ENCODE peak calls at places on chromosome 1, in six cellular contexts. A, S, X, M, O and K are unnamed samples.

GRCh38 chr1:98322966-98323365 is 338.6 kb upstream of the SNX7 start:
- DNase-seq in S (no peak), X (no peak), A (no peak), M (no peak), O (no peak), K (no peak)

GRCh38 chr1:242402956-242403355 is 121.5 kb downstream of the PLD5 start:
- DNase-seq in A (no peak), M (no peak), X (no peak), S (no peak), O (no peak), K (no peak)

GRCh38 chr1:43383449-43383848 is 6.2 kb downstream of the MED8 start:
- DNase-seq in S (no peak), O (no peak), X (no peak), A (no peak), M (no peak), K (no peak)

GRCh38 chr1:227792216-227793078 is 23.0 kb upstream of the PRSS38 start:
- DNase-seq in A (peak), S (no peak), O (no peak), X (peak), M (no peak), K (no peak)

GRCh38 chr1:191498318-191498717 is 659.9 kb upstream of the RGS18 start:
- DNase-seq in S (no peak), A (no peak), M (no peak), X (no peak), O (no peak), K (no peak)

GRCh38 chr1:75616436-75617433 is 5.8 kb upstream of the SLC44A5 start:
- DNase-seq in O (no peak), X (peak), S (no peak), A (peak), M (no peak), K (no peak)

GRCh38 chr1:219265026-219265515 is 91.4 kb downstream of the LYPLAL1 start:
- DNase-seq in X (no peak), M (no peak), A (no peak), S (no peak), O (no peak), K (no peak)

GRCh38 chr1:2231667-2232254 is 3.6 kb downstream of the SKI start:
- DNase-seq in A (peak), M (peak), S (no peak), O (peak), X (peak), K (no peak)

GRCh38 chr1:34320081-34320480 is 143.4 kb downstream of the C1orf94 start:
- DNase-seq in S (no peak), A (no peak), O (no peak), M (no peak), X (no peak), K (no peak)

GRCh38 chr1:38009088-38009840 is 3.3 kb upstream of the UTP11 start:
- DNase-seq in M (peak), S (no peak), X (peak), O (no peak), A (peak), K (no peak)

GRCh38 chr1:89995595-89996397 is 886 bp downstream of the ZNF326 start:
- DNase-seq in X (no peak), O (peak), A (no peak), M (no peak), S (no peak), K (no peak)

GRCh38 chr1:90579212-90579802 is 137.8 kb downstream of the BARHL2 start:
- DNase-seq in O (peak), M (peak), X (no peak), S (no peak), A (peak), K (no peak)

GRCh38 chr1:9302745-9303524 is 10.2 kb downstream of the SPSB1 start:
- DNase-seq in A (no peak), M (no peak), O (no peak), S (no peak), X (no peak), K (no peak)

GRCh38 chr1:109370712-109371270 is 26.9 kb downstream of the SORT1 start:
- DNase-seq in S (no peak), X (no peak), O (peak), M (no peak), A (peak), K (no peak)

GRCh38 chr1:54260810-54261209 is 60.8 kb downstream of the MRPL37 start:
- DNase-seq in A (no peak), S (no peak), M (no peak), X (no peak), O (no peak), K (no peak)

GRCh38 chr1:156571959-156572662 is at the start of gene IQGAP3:
- DNase-seq in O (peak), M (peak), S (no peak), A (peak), X (peak), K (peak)

GRCh38 chr1:238113222-238113621 is 222.5 kb upstream of the ZP4 start:
- DNase-seq in A (no peak), M (no peak), X (no peak), S (no peak), O (no peak), K (no peak)

GRCh38 chr1:198612471-198613265 is 26.2 kb upstream of the PTPRC start:
- DNase-seq in M (no peak), X (no peak), S (no peak), A (no peak), O (no peak), K (no peak)

DNA sequence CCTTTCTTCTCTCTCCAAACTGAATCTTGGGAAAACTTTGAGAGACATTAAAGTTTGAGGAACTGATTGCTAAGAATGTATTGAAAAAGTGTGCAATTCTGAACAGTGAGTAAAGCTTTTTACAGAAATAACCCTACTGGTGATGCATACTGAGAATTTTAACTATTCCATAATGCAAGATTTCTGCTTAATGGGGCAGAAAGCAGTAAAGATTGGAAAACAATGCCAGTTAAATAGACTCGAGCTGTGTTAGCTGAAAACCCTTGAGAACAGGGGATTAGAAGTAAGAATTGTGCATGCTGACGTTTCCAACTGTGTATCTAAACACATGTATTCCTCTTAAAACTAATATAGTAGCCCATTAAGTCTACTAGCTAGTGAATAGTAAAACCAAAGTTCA is 1500.2 kb upstream of the PRMT6 start:
- DNase-seq in S (no peak), O (no peak), A (no peak), X (no peak), M (no peak), K (no peak)
- TF ChIP-seq CREB1 in S (no peak), O (no peak), A (no peak), X (no peak), M (no peak), K (no peak)

GRCh38 chr1:24015226-24016210 is 35.4 kb upstream of the SRSF10 start:
- DNase-seq in M (no peak), X (no peak), O (no peak), S (no peak), A (no peak), K (no peak)
- TF ChIP-seq CREB1 in M (no peak), X (no peak), O (no peak), S (no peak), A (no peak), K (no peak)

DNA sequence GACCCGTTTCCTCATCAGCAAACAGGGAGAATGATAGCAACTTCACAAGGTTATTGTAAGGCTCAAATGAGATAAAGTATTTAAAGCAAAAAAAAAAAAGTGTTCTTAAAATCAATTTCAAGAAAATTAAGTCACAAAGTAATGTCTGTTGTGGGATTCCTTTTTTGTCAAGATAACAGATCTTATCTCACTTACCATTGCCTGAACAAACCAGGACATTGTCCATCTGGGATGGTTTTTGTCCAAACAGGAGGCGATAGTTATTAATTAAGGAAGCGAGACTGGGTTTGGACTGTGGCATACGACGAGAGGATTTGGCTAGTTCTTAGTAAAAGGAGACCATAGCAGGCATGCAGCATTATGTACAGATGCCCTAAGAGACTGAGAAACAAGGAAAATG is 458.4 kb downstream of the SMYD3 start:
- DNase-seq in X (no peak), O (no peak), A (no peak), S (no peak), M (no peak), K (no peak)
- TF ChIP-seq CREB1 in X (no peak), O (no peak), A (no peak), S (no peak), M (no peak), K (no peak)

GRCh38 chr1:84883286-84883685 is 9.7 kb downstream of the LPAR3 start:
- DNase-seq in M (no peak), X (no peak), A (no peak), O (no peak), S (no peak), K (no peak)

GRCh38 chr1:84876353-84876752 is 16.7 kb downstream of the LPAR3 start:
- DNase-seq in A (no peak), X (no peak), M (no peak), O (no peak), S (no peak), K (no peak)

DNA sequence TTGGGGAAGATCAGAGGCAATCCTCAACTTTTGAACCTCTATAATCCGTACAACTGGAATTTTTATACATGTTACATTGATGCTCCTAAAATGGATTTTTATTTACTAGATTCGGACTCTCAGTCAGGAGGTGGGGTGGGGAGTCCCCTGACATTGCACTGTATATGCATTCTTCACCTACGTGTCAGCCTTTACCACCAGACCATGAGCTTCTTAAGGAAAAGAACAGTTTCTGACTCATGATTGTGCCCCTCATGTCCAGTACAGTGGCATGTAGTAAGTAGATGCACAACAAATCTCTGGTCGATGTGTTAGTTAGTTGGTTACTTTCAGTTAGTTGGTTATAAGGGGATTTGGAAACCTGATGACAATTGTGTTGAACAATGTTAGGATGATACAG is 15.4 kb downstream of the LPAR3 start:
- DNase-seq in A (no peak), M (no peak), S (no peak), O (no peak), X (no peak), K (no peak)
- TF ChIP-seq CREB1 in A (no peak), M (no peak), S (no peak), O (no peak), X (no peak), K (no peak)

DNA sequence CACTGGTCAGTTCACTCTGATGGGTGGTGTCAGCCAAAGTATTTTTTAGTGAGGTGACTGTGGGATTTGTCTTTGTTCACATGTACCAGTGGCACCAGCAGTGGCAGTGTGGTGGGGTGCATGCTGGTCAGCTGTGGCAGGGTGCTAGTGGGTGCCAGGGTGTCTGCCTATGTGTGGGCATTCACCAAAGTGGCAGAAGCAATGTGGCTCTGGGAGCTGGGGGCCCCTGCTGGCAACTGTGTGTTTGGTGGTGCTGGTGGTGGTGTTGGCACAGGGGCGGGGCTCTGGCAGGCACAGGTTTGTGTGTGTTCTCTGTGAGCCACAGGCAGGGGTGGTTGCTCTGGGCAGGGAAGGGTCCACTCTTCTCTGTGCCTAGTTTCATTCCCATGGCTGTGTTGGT is 161.5 kb downstream of the CENPF start:
- DNase-seq in M (no peak), A (no peak), X (no peak), S (no peak), O (no peak), K (no peak)
- TF ChIP-seq CREB1 in M (no peak), A (no peak), X (no peak), S (no peak), O (no peak), K (no peak)

GRCh38 chr1:211114446-211114845 is 19.5 kb downstream of the KCNH1 start:
- DNase-seq in S (no peak), X (no peak), M (no peak), A (no peak), O (no peak), K (no peak)
- TF ChIP-seq CREB1 in S (no peak), X (no peak), M (no peak), A (no peak), O (no peak), K (no peak)

DNA sequence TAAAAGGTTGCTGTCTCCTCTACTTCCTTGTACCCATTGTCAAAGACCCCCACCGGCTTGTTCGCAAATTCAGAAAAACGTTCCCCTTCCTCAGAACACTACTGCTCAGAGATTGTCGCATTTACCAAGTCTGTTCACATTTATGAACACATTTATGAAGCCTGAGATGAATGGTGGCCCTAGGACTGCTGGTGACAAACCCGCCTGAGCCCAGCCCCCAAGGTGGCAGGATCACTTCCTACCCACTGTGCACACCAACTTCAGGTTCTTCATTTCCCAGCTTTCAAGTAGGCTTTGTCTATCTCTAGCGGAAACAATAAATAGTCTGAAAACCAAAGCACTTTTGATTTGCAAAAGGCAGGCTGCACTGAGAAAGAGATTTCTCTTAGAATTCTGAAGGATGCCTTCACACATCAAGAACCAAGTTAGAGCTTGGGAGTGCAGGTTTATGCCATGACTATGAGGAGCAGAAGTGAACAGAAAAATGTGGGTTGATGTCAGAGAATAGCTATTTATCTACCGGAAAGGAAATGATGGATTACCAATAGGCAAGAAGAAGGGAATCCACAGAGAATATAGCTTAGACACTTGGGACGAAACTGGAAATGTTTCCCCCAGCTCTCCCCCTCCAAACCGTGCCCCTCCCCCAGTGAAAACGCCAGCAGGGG is 200.5 kb downstream of the TOMM20 start:
- DNase-seq in O (no peak), X (no peak), A (no peak), M (no peak), S (no peak), K (no peak)
- TF ChIP-seq CREB1 in O (no peak), X (no peak), A (no peak), M (no peak), S (no peak), K (no peak)

DNA sequence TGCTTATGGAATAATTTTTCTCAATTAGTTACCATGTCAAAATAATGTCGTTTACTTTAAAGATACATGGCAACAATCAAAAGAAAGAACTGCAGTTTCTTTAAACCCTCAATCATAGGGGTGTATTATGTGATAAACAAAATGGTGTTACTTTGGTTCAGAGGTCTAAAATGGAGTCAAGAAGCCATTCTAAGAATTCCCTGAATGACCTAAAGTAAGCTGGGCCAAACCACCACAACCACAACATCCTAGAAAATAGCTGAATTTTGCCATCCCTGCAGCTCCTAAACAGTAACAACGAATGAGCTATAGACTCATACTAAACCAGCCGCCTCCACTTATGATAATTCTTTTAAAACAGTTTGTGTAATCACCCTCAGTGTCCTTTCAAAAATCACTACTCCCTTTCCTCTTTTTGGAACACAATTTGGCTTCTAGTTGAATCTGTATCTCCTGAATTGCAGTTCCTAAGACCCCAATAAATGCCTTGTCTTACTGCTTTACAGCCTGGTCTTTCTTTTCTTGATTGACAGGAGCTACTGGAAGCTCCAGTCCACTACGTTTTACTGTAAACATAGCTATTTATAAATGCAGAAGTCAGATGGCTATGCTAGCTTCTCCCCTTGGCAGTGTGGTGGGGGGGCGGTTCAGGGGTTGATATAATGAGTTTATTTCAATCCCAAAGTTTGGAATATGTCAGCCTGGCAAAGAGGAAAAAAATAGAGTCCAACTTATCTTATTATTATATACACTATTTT is 84.3 kb downstream of the PLPPR4 start:
- DNase-seq in S (no peak), O (no peak), X (no peak), M (no peak), A (no peak), K (no peak)
- TF ChIP-seq CREB1 in S (no peak), O (no peak), X (no peak), M (no peak), A (no peak), K (no peak)

GRCh38 chr1:85452859-85453430 is 12.0 kb downstream of the DDAH1 start:
- DNase-seq in X (no peak), A (no peak), S (no peak), M (no peak), O (no peak), K (no peak)

GRCh38 chr1:85450832-85451231 is 14.1 kb downstream of the DDAH1 start:
- DNase-seq in O (no peak), X (no peak), M (no peak), S (no peak), A (no peak), K (no peak)

GRCh38 chr1:85453640-85454194 is 11.2 kb downstream of the DDAH1 start:
- DNase-seq in M (no peak), X (no peak), S (no peak), O (no peak), A (no peak), K (no peak)

GRCh38 chr1:85449356-85449755 is 15.6 kb downstream of the DDAH1 start:
- DNase-seq in X (no peak), A (no peak), S (no peak), O (no peak), M (no peak), K (no peak)

DNA sequence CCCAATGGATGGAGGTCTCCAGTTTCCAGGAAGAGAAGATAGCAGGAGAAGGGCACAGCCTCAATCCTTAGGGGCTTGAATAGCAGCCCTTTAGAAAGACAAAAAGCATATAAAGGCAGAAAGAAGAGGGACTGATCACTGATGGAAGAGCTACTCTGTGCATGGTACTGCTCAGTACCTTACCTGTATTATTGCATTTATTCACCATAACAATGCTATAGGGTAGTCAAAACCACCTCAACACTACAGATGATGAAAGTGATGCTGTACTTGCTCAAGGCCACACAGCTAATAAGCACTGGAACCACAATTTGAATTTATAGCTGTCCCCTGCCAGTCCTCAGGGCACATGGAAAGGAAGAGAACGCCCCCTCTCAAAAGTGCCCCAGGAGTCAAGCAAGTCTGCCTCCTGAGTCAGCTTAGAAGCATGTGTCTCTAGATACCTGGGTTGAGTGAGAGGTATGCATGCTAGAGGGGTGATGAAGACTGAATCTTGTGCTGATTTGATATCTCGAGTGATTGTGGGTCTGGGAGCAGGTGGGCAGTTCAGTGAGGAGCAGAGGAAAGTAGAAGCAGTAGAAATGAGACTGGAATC is 13.6 kb downstream of the DDAH1 start:
- DNase-seq in O (no peak), M (no peak), X (no peak), S (no peak), A (no peak), K (no peak)
- TF ChIP-seq CREB1 in O (no peak), M (no peak), X (no peak), S (no peak), A (no peak), K (no peak)